ENCODE peak calls at places on chromosome 20, in eight cellular contexts. One of them, this sample, is unnamed.

GRCh38 chr20:24718696-24719095 is 230.4 kb upstream of the CST7 start:
- DNase-seq in HS-5: no peak
- DNase-seq in aorta: no peak
- DNase-seq in effector CD4-positive, alpha-beta T cell: no peak
- DNase-seq in left colon: no peak
- DNase-seq in EL: no peak
- DNase-seq in NCI-H1092 treated with DMSO at 0.1 percent for 48 hours: peak; percentile 46
- DNase-seq in neural progenitor cell: no peak
- DNase-seq in this sample: no peak

GRCh38 chr20:44247131-44247571 is at the start of gene GDAP1L1:
- DNase-seq in HS-5: no peak
- DNase-seq in aorta: no peak
- DNase-seq in effector CD4-positive, alpha-beta T cell: no peak
- DNase-seq in left colon: no peak
- DNase-seq in EL: no peak
- DNase-seq in NCI-H1092 treated with DMSO at 0.1 percent for 48 hours: peak; percentile 21
- DNase-seq in neural progenitor cell: peak; percentile 77
- DNase-seq in this sample: no peak

GRCh38 chr20:8808180-8808535 is 260.7 kb upstream of the PLCB4 start:
- DNase-seq in HS-5: no peak
- DNase-seq in aorta: no peak
- DNase-seq in effector CD4-positive, alpha-beta T cell: no peak
- DNase-seq in left colon: no peak
- DNase-seq in EL: no peak
- DNase-seq in NCI-H1092 treated with DMSO at 0.1 percent for 48 hours: no peak
- DNase-seq in neural progenitor cell: no peak
- DNase-seq in this sample: no peak

GRCh38 chr20:44765647-44766367 is 20.1 kb downstream of the KCNK15 start:
- DNase-seq in HS-5: no peak
- DNase-seq in aorta: no peak
- DNase-seq in effector CD4-positive, alpha-beta T cell: no peak
- DNase-seq in left colon: no peak
- DNase-seq in EL: no peak
- DNase-seq in NCI-H1092 treated with DMSO at 0.1 percent for 48 hours: no peak
- DNase-seq in neural progenitor cell: no peak
- DNase-seq in this sample: no peak

GRCh38 chr20:9269280-9269971 is 200.5 kb downstream of the PLCB4 start:
- DNase-seq in HS-5: no peak
- DNase-seq in aorta: no peak
- DNase-seq in effector CD4-positive, alpha-beta T cell: no peak
- DNase-seq in left colon: no peak
- DNase-seq in EL: peak; percentile 54
- DNase-seq in NCI-H1092 treated with DMSO at 0.1 percent for 48 hours: no peak
- DNase-seq in neural progenitor cell: no peak
- DNase-seq in this sample: no peak

GRCh38 chr20:20410678-20411077 is 42.8 kb downstream of the INSM1 start:
- DNase-seq in HS-5: no peak
- DNase-seq in aorta: no peak
- DNase-seq in effector CD4-positive, alpha-beta T cell: no peak
- DNase-seq in left colon: peak; percentile 54
- DNase-seq in EL: no peak
- DNase-seq in NCI-H1092 treated with DMSO at 0.1 percent for 48 hours: peak; percentile 96
- DNase-seq in neural progenitor cell: peak; percentile 87
- DNase-seq in this sample: peak; percentile 57

GRCh38 chr20:5393218-5393870 is 76.6 kb upstream of the PROKR2 start:
- DNase-seq in HS-5: no peak
- DNase-seq in aorta: no peak
- DNase-seq in effector CD4-positive, alpha-beta T cell: no peak
- DNase-seq in left colon: no peak
- DNase-seq in EL: no peak
- DNase-seq in NCI-H1092 treated with DMSO at 0.1 percent for 48 hours: peak; percentile 93
- DNase-seq in neural progenitor cell: peak; percentile 68
- DNase-seq in this sample: no peak

GRCh38 chr20:47272893-47273590 is 83.5 kb downstream of the ZMYND8 start:
- DNase-seq in HS-5: peak; percentile 98
- DNase-seq in aorta: no peak
- DNase-seq in effector CD4-positive, alpha-beta T cell: peak; percentile 45
- DNase-seq in left colon: peak; percentile 18
- DNase-seq in EL: peak; percentile 71
- DNase-seq in NCI-H1092 treated with DMSO at 0.1 percent for 48 hours: peak; percentile 69
- DNase-seq in neural progenitor cell: peak; percentile 70
- DNase-seq in this sample: peak; percentile 31

This sample was measured in transverse colon.